ENCODE peak calls at places on chromosomes 12 and 14, in nine cellular contexts. One of them, this sample, is unnamed.

GRCh38 chr12:92000587-92000986 is 145.1 kb downstream of the BTG1 start:
- DNase-seq in H4: no peak
- DNase-seq in activated CD4-positive, CD25-positive, alpha-beta regulatory T cell treated with anti-CD3 and anti-CD28 coated beads, Interleukin-2, amount 50 U/mL, for 72 hours: no peak
- DNase-seq in ELR: no peak
- DNase-seq in heart left ventricle: no peak
- DNase-seq in stimulated activated CD8-positive, alpha-beta memory T cell treated with anti-CD3 and anti-CD28 coated beads, Interleukin-12 subunit alpha, Interleukin-12 subunit beta, amount 100 ng/mL, for 1 hour: no peak
- DNase-seq in HTR-8/SVneo: no peak
- DNase-seq in DMS53: no peak
- DNase-seq in endothelial cell: no peak
- DNase-seq in this sample: no peak

GRCh38 chr12:43241971-43242370 is 310.0 kb downstream of the ADAMTS20 start:
- DNase-seq in heart left ventricle: no peak
- DNase-seq in DMS53: no peak
- DNase-seq in stimulated activated CD8-positive, alpha-beta memory T cell treated with anti-CD3 and anti-CD28 coated beads, Interleukin-12 subunit alpha, Interleukin-12 subunit beta, amount 100 ng/mL, for 1 hour: no peak
- DNase-seq in activated CD4-positive, CD25-positive, alpha-beta regulatory T cell treated with anti-CD3 and anti-CD28 coated beads, Interleukin-2, amount 50 U/mL, for 72 hours: no peak
- DNase-seq in H4: no peak
- DNase-seq in endothelial cell: no peak
- DNase-seq in HTR-8/SVneo: no peak
- DNase-seq in ELR: no peak
- DNase-seq in this sample: no peak

GRCh38 chr12:104569348-104570173 is 112.8 kb downstream of the CHST11 start:
- DNase-seq in endothelial cell: no peak
- DNase-seq in H4: no peak
- DNase-seq in DMS53: no peak
- DNase-seq in stimulated activated CD8-positive, alpha-beta memory T cell treated with anti-CD3 and anti-CD28 coated beads, Interleukin-12 subunit alpha, Interleukin-12 subunit beta, amount 100 ng/mL, for 1 hour: peak
- DNase-seq in HTR-8/SVneo: no peak
- DNase-seq in ELR: no peak
- DNase-seq in activated CD4-positive, CD25-positive, alpha-beta regulatory T cell treated with anti-CD3 and anti-CD28 coated beads, Interleukin-2, amount 50 U/mL, for 72 hours: peak
- DNase-seq in heart left ventricle: no peak
- DNase-seq in this sample: no peak

GRCh38 chr12:25994252-25994651 is 35.8 kb downstream of the RASSF8 start:
- DNase-seq in ELR: peak
- DNase-seq in activated CD4-positive, CD25-positive, alpha-beta regulatory T cell treated with anti-CD3 and anti-CD28 coated beads, Interleukin-2, amount 50 U/mL, for 72 hours: no peak
- DNase-seq in HTR-8/SVneo: no peak
- DNase-seq in endothelial cell: no peak
- DNase-seq in heart left ventricle: no peak
- DNase-seq in stimulated activated CD8-positive, alpha-beta memory T cell treated with anti-CD3 and anti-CD28 coated beads, Interleukin-12 subunit alpha, Interleukin-12 subunit beta, amount 100 ng/mL, for 1 hour: no peak
- DNase-seq in DMS53: no peak
- DNase-seq in H4: peak
- DNase-seq in this sample: peak

GRCh38 chr14:57831981-57832380 is 33.9 kb downstream of the SLC35F4 start:
- DNase-seq in HTR-8/SVneo: no peak
- DNase-seq in H4: no peak
- DNase-seq in ELR: no peak
- DNase-seq in heart left ventricle: no peak
- DNase-seq in activated CD4-positive, CD25-positive, alpha-beta regulatory T cell treated with anti-CD3 and anti-CD28 coated beads, Interleukin-2, amount 50 U/mL, for 72 hours: no peak
- DNase-seq in stimulated activated CD8-positive, alpha-beta memory T cell treated with anti-CD3 and anti-CD28 coated beads, Interleukin-12 subunit alpha, Interleukin-12 subunit beta, amount 100 ng/mL, for 1 hour: no peak
- DNase-seq in endothelial cell: peak
- DNase-seq in DMS53: no peak
- DNase-seq in this sample: peak

GRCh38 chr14:61502459-61503093 is 181.2 kb downstream of the PRKCH start:
- DNase-seq in heart left ventricle: no peak
- DNase-seq in HTR-8/SVneo: no peak
- DNase-seq in stimulated activated CD8-positive, alpha-beta memory T cell treated with anti-CD3 and anti-CD28 coated beads, Interleukin-12 subunit alpha, Interleukin-12 subunit beta, amount 100 ng/mL, for 1 hour: no peak
- DNase-seq in activated CD4-positive, CD25-positive, alpha-beta regulatory T cell treated with anti-CD3 and anti-CD28 coated beads, Interleukin-2, amount 50 U/mL, for 72 hours: no peak
- DNase-seq in DMS53: no peak
- DNase-seq in ELR: no peak
- DNase-seq in endothelial cell: no peak
- DNase-seq in H4: no peak
- DNase-seq in this sample: peak

GRCh38 chr14:53551862-53552261 is 398.7 kb upstream of the DDHD1 start:
- DNase-seq in ELR: no peak
- DNase-seq in heart left ventricle: no peak
- DNase-seq in endothelial cell: no peak
- DNase-seq in H4: no peak
- DNase-seq in stimulated activated CD8-positive, alpha-beta memory T cell treated with anti-CD3 and anti-CD28 coated beads, Interleukin-12 subunit alpha, Interleukin-12 subunit beta, amount 100 ng/mL, for 1 hour: no peak
- DNase-seq in activated CD4-positive, CD25-positive, alpha-beta regulatory T cell treated with anti-CD3 and anti-CD28 coated beads, Interleukin-2, amount 50 U/mL, for 72 hours: no peak
- DNase-seq in HTR-8/SVneo: no peak
- DNase-seq in DMS53: no peak
- DNase-seq in this sample: no peak

GRCh38 chr12:56631790-56632700 is 1.9 kb upstream of the BAZ2A start:
- DNase-seq in HTR-8/SVneo: peak
- DNase-seq in endothelial cell: peak
- DNase-seq in activated CD4-positive, CD25-positive, alpha-beta regulatory T cell treated with anti-CD3 and anti-CD28 coated beads, Interleukin-2, amount 50 U/mL, for 72 hours: peak
- DNase-seq in heart left ventricle: peak
- DNase-seq in H4: peak
- DNase-seq in DMS53: peak
- DNase-seq in ELR: peak
- DNase-seq in stimulated activated CD8-positive, alpha-beta memory T cell treated with anti-CD3 and anti-CD28 coated beads, Interleukin-12 subunit alpha, Interleukin-12 subunit beta, amount 100 ng/mL, for 1 hour: no peak
- DNase-seq in this sample: peak

GRCh38 chr14:90660865-90661570 is 155.2 kb downstream of the TTC7B start:
- DNase-seq in endothelial cell: no peak
- DNase-seq in heart left ventricle: no peak
- DNase-seq in ELR: no peak
- DNase-seq in HTR-8/SVneo: no peak
- DNase-seq in stimulated activated CD8-positive, alpha-beta memory T cell treated with anti-CD3 and anti-CD28 coated beads, Interleukin-12 subunit alpha, Interleukin-12 subunit beta, amount 100 ng/mL, for 1 hour: no peak
- DNase-seq in H4: no peak
- DNase-seq in activated CD4-positive, CD25-positive, alpha-beta regulatory T cell treated with anti-CD3 and anti-CD28 coated beads, Interleukin-2, amount 50 U/mL, for 72 hours: no peak
- DNase-seq in DMS53: no peak
- DNase-seq in this sample: no peak

GRCh38 chr12:26188132-26188531 is 7.2 kb upstream of the SSPN start:
- DNase-seq in activated CD4-positive, CD25-positive, alpha-beta regulatory T cell treated with anti-CD3 and anti-CD28 coated beads, Interleukin-2, amount 50 U/mL, for 72 hours: no peak
- DNase-seq in endothelial cell: no peak
- DNase-seq in heart left ventricle: no peak
- DNase-seq in ELR: peak
- DNase-seq in DMS53: peak
- DNase-seq in HTR-8/SVneo: no peak
- DNase-seq in H4: no peak
- DNase-seq in stimulated activated CD8-positive, alpha-beta memory T cell treated with anti-CD3 and anti-CD28 coated beads, Interleukin-12 subunit alpha, Interleukin-12 subunit beta, amount 100 ng/mL, for 1 hour: no peak
- DNase-seq in this sample: peak

GRCh38 chr14:50775357-50775756 is 55.6 kb downstream of the NIN start:
- DNase-seq in H4: peak
- DNase-seq in HTR-8/SVneo: peak
- DNase-seq in heart left ventricle: no peak
- DNase-seq in endothelial cell: no peak
- DNase-seq in activated CD4-positive, CD25-positive, alpha-beta regulatory T cell treated with anti-CD3 and anti-CD28 coated beads, Interleukin-2, amount 50 U/mL, for 72 hours: no peak
- DNase-seq in stimulated activated CD8-positive, alpha-beta memory T cell treated with anti-CD3 and anti-CD28 coated beads, Interleukin-12 subunit alpha, Interleukin-12 subunit beta, amount 100 ng/mL, for 1 hour: no peak
- DNase-seq in DMS53: no peak
- DNase-seq in ELR: peak
- DNase-seq in this sample: peak

GRCh38 chr14:51539571-51540037 is 112.1 kb upstream of the FRMD6 start:
- DNase-seq in HTR-8/SVneo: peak
- DNase-seq in H4: peak
- DNase-seq in stimulated activated CD8-positive, alpha-beta memory T cell treated with anti-CD3 and anti-CD28 coated beads, Interleukin-12 subunit alpha, Interleukin-12 subunit beta, amount 100 ng/mL, for 1 hour: no peak
- DNase-seq in endothelial cell: no peak
- DNase-seq in heart left ventricle: no peak
- DNase-seq in ELR: peak
- DNase-seq in DMS53: no peak
- DNase-seq in activated CD4-positive, CD25-positive, alpha-beta regulatory T cell treated with anti-CD3 and anti-CD28 coated beads, Interleukin-2, amount 50 U/mL, for 72 hours: no peak
- DNase-seq in this sample: peak

GRCh38 chr12:127295630-127296029 is 971.3 kb upstream of the TMEM132C start:
- DNase-seq in H4: no peak
- DNase-seq in activated CD4-positive, CD25-positive, alpha-beta regulatory T cell treated with anti-CD3 and anti-CD28 coated beads, Interleukin-2, amount 50 U/mL, for 72 hours: no peak
- DNase-seq in endothelial cell: no peak
- DNase-seq in HTR-8/SVneo: no peak
- DNase-seq in stimulated activated CD8-positive, alpha-beta memory T cell treated with anti-CD3 and anti-CD28 coated beads, Interleukin-12 subunit alpha, Interleukin-12 subunit beta, amount 100 ng/mL, for 1 hour: no peak
- DNase-seq in ELR: no peak
- DNase-seq in DMS53: no peak
- DNase-seq in heart left ventricle: no peak
- DNase-seq in this sample: no peak

GRCh38 chr14:22112004-22112403 is 438.4 kb upstream of the OR4E1 start:
- DNase-seq in DMS53: peak
- DNase-seq in HTR-8/SVneo: no peak
- DNase-seq in endothelial cell: peak
- DNase-seq in activated CD4-positive, CD25-positive, alpha-beta regulatory T cell treated with anti-CD3 and anti-CD28 coated beads, Interleukin-2, amount 50 U/mL, for 72 hours: peak
- DNase-seq in stimulated activated CD8-positive, alpha-beta memory T cell treated with anti-CD3 and anti-CD28 coated beads, Interleukin-12 subunit alpha, Interleukin-12 subunit beta, amount 100 ng/mL, for 1 hour: peak
- DNase-seq in H4: no peak
- DNase-seq in ELR: peak
- DNase-seq in heart left ventricle: no peak
- DNase-seq in this sample: no peak

GRCh38 chr14:101561145-101561896 is at the start of gene DIO3:
- DNase-seq in heart left ventricle: no peak
- DNase-seq in ELR: no peak
- DNase-seq in H4: no peak
- DNase-seq in activated CD4-positive, CD25-positive, alpha-beta regulatory T cell treated with anti-CD3 and anti-CD28 coated beads, Interleukin-2, amount 50 U/mL, for 72 hours: no peak
- DNase-seq in stimulated activated CD8-positive, alpha-beta memory T cell treated with anti-CD3 and anti-CD28 coated beads, Interleukin-12 subunit alpha, Interleukin-12 subunit beta, amount 100 ng/mL, for 1 hour: no peak
- DNase-seq in endothelial cell: peak
- DNase-seq in DMS53: no peak
- DNase-seq in HTR-8/SVneo: peak
- DNase-seq in this sample: no peak

GRCh38 chr14:101595887-101596721 is 34.8 kb downstream of the DIO3 start:
- DNase-seq in H4: no peak
- DNase-seq in stimulated activated CD8-positive, alpha-beta memory T cell treated with anti-CD3 and anti-CD28 coated beads, Interleukin-12 subunit alpha, Interleukin-12 subunit beta, amount 100 ng/mL, for 1 hour: no peak
- DNase-seq in activated CD4-positive, CD25-positive, alpha-beta regulatory T cell treated with anti-CD3 and anti-CD28 coated beads, Interleukin-2, amount 50 U/mL, for 72 hours: peak
- DNase-seq in HTR-8/SVneo: no peak
- DNase-seq in ELR: no peak
- DNase-seq in endothelial cell: no peak
- DNase-seq in DMS53: no peak
- DNase-seq in heart left ventricle: no peak
- DNase-seq in this sample: no peak

GRCh38 chr14:52119030-52119429 is 50.2 kb upstream of the NID2 start:
- DNase-seq in activated CD4-positive, CD25-positive, alpha-beta regulatory T cell treated with anti-CD3 and anti-CD28 coated beads, Interleukin-2, amount 50 U/mL, for 72 hours: no peak
- DNase-seq in ELR: no peak
- DNase-seq in H4: no peak
- DNase-seq in endothelial cell: no peak
- DNase-seq in HTR-8/SVneo: no peak
- DNase-seq in stimulated activated CD8-positive, alpha-beta memory T cell treated with anti-CD3 and anti-CD28 coated beads, Interleukin-12 subunit alpha, Interleukin-12 subunit beta, amount 100 ng/mL, for 1 hour: no peak
- DNase-seq in DMS53: no peak
- DNase-seq in heart left ventricle: no peak
- DNase-seq in this sample: no peak

GRCh38 chr14:44940944-44941343 is 20.8 kb downstream of the KLHL28 start:
- DNase-seq in activated CD4-positive, CD25-positive, alpha-beta regulatory T cell treated with anti-CD3 and anti-CD28 coated beads, Interleukin-2, amount 50 U/mL, for 72 hours: no peak
- DNase-seq in endothelial cell: no peak
- DNase-seq in DMS53: no peak
- DNase-seq in H4: no peak
- DNase-seq in HTR-8/SVneo: no peak
- DNase-seq in ELR: no peak
- DNase-seq in stimulated activated CD8-positive, alpha-beta memory T cell treated with anti-CD3 and anti-CD28 coated beads, Interleukin-12 subunit alpha, Interleukin-12 subunit beta, amount 100 ng/mL, for 1 hour: no peak
- DNase-seq in heart left ventricle: no peak
- DNase-seq in this sample: no peak

GRCh38 chr12:32671930-32672785 is 6.9 kb upstream of the DNM1L start:
- DNase-seq in heart left ventricle: peak
- DNase-seq in activated CD4-positive, CD25-positive, alpha-beta regulatory T cell treated with anti-CD3 and anti-CD28 coated beads, Interleukin-2, amount 50 U/mL, for 72 hours: no peak
- DNase-seq in endothelial cell: peak
- DNase-seq in DMS53: peak
- DNase-seq in stimulated activated CD8-positive, alpha-beta memory T cell treated with anti-CD3 and anti-CD28 coated beads, Interleukin-12 subunit alpha, Interleukin-12 subunit beta, amount 100 ng/mL, for 1 hour: no peak
- DNase-seq in ELR: peak
- DNase-seq in H4: peak
- DNase-seq in HTR-8/SVneo: peak
- DNase-seq in this sample: peak

GRCh38 chr14:104293231-104293841 is 154.9 kb downstream of the KIF26A start:
- DNase-seq in activated CD4-positive, CD25-positive, alpha-beta regulatory T cell treated with anti-CD3 and anti-CD28 coated beads, Interleukin-2, amount 50 U/mL, for 72 hours: peak
- DNase-seq in heart left ventricle: no peak
- DNase-seq in endothelial cell: no peak
- DNase-seq in stimulated activated CD8-positive, alpha-beta memory T cell treated with anti-CD3 and anti-CD28 coated beads, Interleukin-12 subunit alpha, Interleukin-12 subunit beta, amount 100 ng/mL, for 1 hour: no peak
- DNase-seq in HTR-8/SVneo: no peak
- DNase-seq in H4: no peak
- DNase-seq in ELR: no peak
- DNase-seq in DMS53: no peak
- DNase-seq in this sample: no peak

GRCh38 chr12:43292699-43293098 is 259.3 kb downstream of the ADAMTS20 start:
- DNase-seq in ELR: peak
- DNase-seq in endothelial cell: no peak
- DNase-seq in DMS53: no peak
- DNase-seq in heart left ventricle: no peak
- DNase-seq in HTR-8/SVneo: no peak
- DNase-seq in activated CD4-positive, CD25-positive, alpha-beta regulatory T cell treated with anti-CD3 and anti-CD28 coated beads, Interleukin-2, amount 50 U/mL, for 72 hours: no peak
- DNase-seq in stimulated activated CD8-positive, alpha-beta memory T cell treated with anti-CD3 and anti-CD28 coated beads, Interleukin-12 subunit alpha, Interleukin-12 subunit beta, amount 100 ng/mL, for 1 hour: no peak
- DNase-seq in H4: no peak
- DNase-seq in this sample: peak

GRCh38 chr14:71563754-71564153 is 368.5 kb upstream of the RGS6 start:
- DNase-seq in stimulated activated CD8-positive, alpha-beta memory T cell treated with anti-CD3 and anti-CD28 coated beads, Interleukin-12 subunit alpha, Interleukin-12 subunit beta, amount 100 ng/mL, for 1 hour: no peak
- DNase-seq in H4: no peak
- DNase-seq in DMS53: no peak
- DNase-seq in heart left ventricle: no peak
- DNase-seq in HTR-8/SVneo: no peak
- DNase-seq in ELR: no peak
- DNase-seq in endothelial cell: no peak
- DNase-seq in activated CD4-positive, CD25-positive, alpha-beta regulatory T cell treated with anti-CD3 and anti-CD28 coated beads, Interleukin-2, amount 50 U/mL, for 72 hours: no peak
- DNase-seq in this sample: no peak

GRCh38 chr14:37089410-37089809 is 83.0 kb downstream of the SLC25A21 start:
- DNase-seq in endothelial cell: no peak
- DNase-seq in ELR: no peak
- DNase-seq in HTR-8/SVneo: no peak
- DNase-seq in DMS53: no peak
- DNase-seq in heart left ventricle: no peak
- DNase-seq in H4: peak
- DNase-seq in stimulated activated CD8-positive, alpha-beta memory T cell treated with anti-CD3 and anti-CD28 coated beads, Interleukin-12 subunit alpha, Interleukin-12 subunit beta, amount 100 ng/mL, for 1 hour: no peak
- DNase-seq in activated CD4-positive, CD25-positive, alpha-beta regulatory T cell treated with anti-CD3 and anti-CD28 coated beads, Interleukin-2, amount 50 U/mL, for 72 hours: no peak
- DNase-seq in this sample: no peak

GRCh38 chr12:99413751-99414150 is 233.8 kb upstream of the GARIN6 start:
- DNase-seq in DMS53: no peak
- DNase-seq in ELR: no peak
- DNase-seq in stimulated activated CD8-positive, alpha-beta memory T cell treated with anti-CD3 and anti-CD28 coated beads, Interleukin-12 subunit alpha, Interleukin-12 subunit beta, amount 100 ng/mL, for 1 hour: no peak
- DNase-seq in H4: no peak
- DNase-seq in activated CD4-positive, CD25-positive, alpha-beta regulatory T cell treated with anti-CD3 and anti-CD28 coated beads, Interleukin-2, amount 50 U/mL, for 72 hours: no peak
- DNase-seq in endothelial cell: no peak
- DNase-seq in heart left ventricle: no peak
- DNase-seq in HTR-8/SVneo: no peak
- DNase-seq in this sample: no peak

GRCh38 chr14:55438066-55438683 is 2.2 kb downstream of the TBPL2 start:
- DNase-seq in stimulated activated CD8-positive, alpha-beta memory T cell treated with anti-CD3 and anti-CD28 coated beads, Interleukin-12 subunit alpha, Interleukin-12 subunit beta, amount 100 ng/mL, for 1 hour: no peak
- DNase-seq in endothelial cell: peak
- DNase-seq in H4: peak
- DNase-seq in ELR: peak
- DNase-seq in HTR-8/SVneo: peak
- DNase-seq in heart left ventricle: no peak
- DNase-seq in activated CD4-positive, CD25-positive, alpha-beta regulatory T cell treated with anti-CD3 and anti-CD28 coated beads, Interleukin-2, amount 50 U/mL, for 72 hours: no peak
- DNase-seq in DMS53: peak
- DNase-seq in this sample: peak

GRCh38 chr12:79451988-79452387 is 238.8 kb downstream of the PAWR start:
- DNase-seq in stimulated activated CD8-positive, alpha-beta memory T cell treated with anti-CD3 and anti-CD28 coated beads, Interleukin-12 subunit alpha, Interleukin-12 subunit beta, amount 100 ng/mL, for 1 hour: no peak
- DNase-seq in H4: peak
- DNase-seq in activated CD4-positive, CD25-positive, alpha-beta regulatory T cell treated with anti-CD3 and anti-CD28 coated beads, Interleukin-2, amount 50 U/mL, for 72 hours: no peak
- DNase-seq in heart left ventricle: peak
- DNase-seq in DMS53: peak
- DNase-seq in ELR: peak
- DNase-seq in HTR-8/SVneo: peak
- DNase-seq in endothelial cell: no peak
- DNase-seq in this sample: peak

GRCh38 chr14:105030836-105031396 is 10.0 kb upstream of the CDCA4 start:
- DNase-seq in stimulated activated CD8-positive, alpha-beta memory T cell treated with anti-CD3 and anti-CD28 coated beads, Interleukin-12 subunit alpha, Interleukin-12 subunit beta, amount 100 ng/mL, for 1 hour: no peak
- DNase-seq in HTR-8/SVneo: no peak
- DNase-seq in DMS53: no peak
- DNase-seq in H4: no peak
- DNase-seq in heart left ventricle: no peak
- DNase-seq in endothelial cell: no peak
- DNase-seq in ELR: no peak
- DNase-seq in activated CD4-positive, CD25-positive, alpha-beta regulatory T cell treated with anti-CD3 and anti-CD28 coated beads, Interleukin-2, amount 50 U/mL, for 72 hours: no peak
- DNase-seq in this sample: no peak

GRCh38 chr12:21989819-21990412 is 48.7 kb upstream of the ABCC9 start:
- DNase-seq in DMS53: peak
- DNase-seq in heart left ventricle: no peak
- DNase-seq in endothelial cell: no peak
- DNase-seq in activated CD4-positive, CD25-positive, alpha-beta regulatory T cell treated with anti-CD3 and anti-CD28 coated beads, Interleukin-2, amount 50 U/mL, for 72 hours: no peak
- DNase-seq in H4: no peak
- DNase-seq in HTR-8/SVneo: peak
- DNase-seq in ELR: peak
- DNase-seq in stimulated activated CD8-positive, alpha-beta memory T cell treated with anti-CD3 and anti-CD28 coated beads, Interleukin-12 subunit alpha, Interleukin-12 subunit beta, amount 100 ng/mL, for 1 hour: no peak
- DNase-seq in this sample: peak

GRCh38 chr12:22802883-22803640 is 178.1 kb downstream of the ETNK1 start:
- DNase-seq in HTR-8/SVneo: no peak
- DNase-seq in stimulated activated CD8-positive, alpha-beta memory T cell treated with anti-CD3 and anti-CD28 coated beads, Interleukin-12 subunit alpha, Interleukin-12 subunit beta, amount 100 ng/mL, for 1 hour: no peak
- DNase-seq in DMS53: no peak
- DNase-seq in heart left ventricle: no peak
- DNase-seq in activated CD4-positive, CD25-positive, alpha-beta regulatory T cell treated with anti-CD3 and anti-CD28 coated beads, Interleukin-2, amount 50 U/mL, for 72 hours: no peak
- DNase-seq in H4: no peak
- DNase-seq in endothelial cell: no peak
- DNase-seq in ELR: no peak
- DNase-seq in this sample: no peak

GRCh38 chr14:100261621-100262020 is 22.7 kb downstream of the YY1 start:
- DNase-seq in DMS53: no peak
- DNase-seq in endothelial cell: no peak
- DNase-seq in activated CD4-positive, CD25-positive, alpha-beta regulatory T cell treated with anti-CD3 and anti-CD28 coated beads, Interleukin-2, amount 50 U/mL, for 72 hours: no peak
- DNase-seq in ELR: no peak
- DNase-seq in H4: no peak
- DNase-seq in stimulated activated CD8-positive, alpha-beta memory T cell treated with anti-CD3 and anti-CD28 coated beads, Interleukin-12 subunit alpha, Interleukin-12 subunit beta, amount 100 ng/mL, for 1 hour: no peak
- DNase-seq in HTR-8/SVneo: no peak
- DNase-seq in heart left ventricle: no peak
- DNase-seq in this sample: no peak

GRCh38 chr12:120259418-120260202 is 5.9 kb downstream of the PXN start:
- DNase-seq in heart left ventricle: no peak
- DNase-seq in H4: no peak
- DNase-seq in ELR: peak
- DNase-seq in DMS53: no peak
- DNase-seq in HTR-8/SVneo: no peak
- DNase-seq in activated CD4-positive, CD25-positive, alpha-beta regulatory T cell treated with anti-CD3 and anti-CD28 coated beads, Interleukin-2, amount 50 U/mL, for 72 hours: no peak
- DNase-seq in stimulated activated CD8-positive, alpha-beta memory T cell treated with anti-CD3 and anti-CD28 coated beads, Interleukin-12 subunit alpha, Interleukin-12 subunit beta, amount 100 ng/mL, for 1 hour: no peak
- DNase-seq in endothelial cell: no peak
- DNase-seq in this sample: peak